ENCODE peak calls at places on chromosome 21, in nine cellular contexts. B is prostate gland, Z is heart left ventricle, Q is body of pancreas, K is right lobe of liver, C is heart right ventricle, A is endothelial cell of umbilical vein, O is fibroblast of lung, T is lower lobe of right lung. E is an unnamed sample.

GRCh38 chr21:26366781-26367180 is 196.2 kb upstream of the APP start:
- DNase-seq in K (no peak), Q (no peak), B (no peak), A (no peak), T (no peak), O (no peak), Z (no peak), C (no peak), E (no peak)

GRCh38 chr21:16978309-16978895 is 534.4 kb upstream of the CXADR start:
- DNase-seq in K (no peak), T (no peak), B (no peak), Z (no peak), C (no peak), A (no peak), Q (no peak), O (no peak), E (no peak)

GRCh38 chr21:31293986-31294385 is 50.1 kb downstream of the TIAM1 start:
- DNase-seq in T (no peak), A (peak; percentile 13), C (no peak), B (no peak), Q (no peak), O (peak; percentile 82), K (no peak), Z (no peak), E (no peak)

GRCh38 chr21:42242611-42243010 is 23.7 kb downstream of the ABCG1 start:
- DNase-seq in Q (no peak), O (no peak), K (no peak), A (no peak), Z (no peak), T (peak; percentile 21), B (no peak), C (no peak), E (no peak)

GRCh38 chr21:31284797-31285397 is 59.2 kb downstream of the TIAM1 start:
- DNase-seq in O (peak; percentile 38), B (no peak), Z (no peak), T (no peak), Q (no peak), C (no peak), K (no peak), A (no peak), E (no peak)

GRCh38 chr21:29849735-29850176 is 90.0 kb downstream of the GRIK1 start:
- DNase-seq in O (peak; percentile 74), C (peak; percentile 39), Q (peak; percentile 63), K (peak; percentile 55), Z (peak; percentile 30), T (no peak), B (peak; percentile 51), A (peak; percentile 60), E (peak; percentile 5)

GRCh38 chr21:16837319-16837718 is 675.5 kb upstream of the CXADR start:
- DNase-seq in O (peak; percentile 41), K (no peak), B (no peak), A (no peak), Z (no peak), T (no peak), C (no peak), Q (no peak), E (no peak)

GRCh38 chr21:33751533-33751932 is 109.2 kb downstream of the ITSN1 start:
- DNase-seq in Q (no peak), Z (no peak), C (no peak), A (no peak), B (no peak), T (no peak), O (no peak), K (no peak), E (no peak)

GRCh38 chr21:21688877-21689276 is 690.7 kb downstream of the NCAM2 start:
- DNase-seq in Q (no peak), C (peak; percentile 4), K (no peak), A (no peak), Z (no peak), B (no peak), T (no peak), O (peak; percentile 65), E (no peak)

GRCh38 chr21:42424848-42425602 is 21.3 kb downstream of the UBASH3A start:
- DNase-seq in Z (no peak), C (no peak), Q (no peak), O (no peak), T (peak; percentile 34), A (peak; percentile 44), B (no peak), K (no peak), E (peak; percentile 63)

GRCh38 chr21:41360072-41360821 is 1.6 kb upstream of the MX2 start:
- DNase-seq in O (peak; percentile 49), B (peak; percentile 69), A (no peak), K (peak; percentile 42), Z (no peak), C (no peak), T (no peak), Q (peak; percentile 72), E (no peak)

GRCh38 chr21:23401278-23401677 is 2206.0 kb downstream of the MRPL39 start:
- DNase-seq in A (peak; percentile 51), Q (no peak), K (no peak), B (no peak), Z (no peak), O (no peak), T (no peak), C (no peak), E (no peak)

GRCh38 chr21:35236090-35236489 is 187.0 kb upstream of the RUNX1 start:
- DNase-seq in A (no peak), K (no peak), T (no peak), C (no peak), Q (no peak), B (no peak), O (no peak), Z (no peak), E (no peak)

GRCh38 chr21:40830836-40831235 is 16.1 kb downstream of the DSCAM start:
- DNase-seq in C (no peak), Q (no peak), K (no peak), T (no peak), Z (no peak), B (no peak), O (no peak), A (no peak), E (no peak)

GRCh38 chr21:17793675-17794123 is 25.5 kb downstream of the C21orf91 start:
- DNase-seq in Z (no peak), A (peak; percentile 8), T (no peak), Q (no peak), B (no peak), C (no peak), O (peak; percentile 53), K (no peak), E (no peak)

GRCh38 chr21:29148535-29148934 is 18.1 kb downstream of the MAP3K7CL start:
- DNase-seq in O (peak; percentile 75), B (peak; percentile 47), A (no peak), C (peak; percentile 32), Z (peak; percentile 27), Q (no peak), K (no peak), T (no peak), E (no peak)

GRCh38 chr21:26124421-26124833 is 46.1 kb downstream of the APP start:
- DNase-seq in O (peak; percentile 61), K (no peak), C (no peak), B (no peak), Z (no peak), Q (no peak), T (no peak), A (peak; percentile 84), E (no peak)

GRCh38 chr21:34880401-34880800 is 168.7 kb downstream of the RUNX1 start:
- DNase-seq in Q (no peak), C (no peak), A (no peak), K (no peak), O (no peak), B (no peak), Z (no peak), T (no peak), E (no peak)

DNA sequence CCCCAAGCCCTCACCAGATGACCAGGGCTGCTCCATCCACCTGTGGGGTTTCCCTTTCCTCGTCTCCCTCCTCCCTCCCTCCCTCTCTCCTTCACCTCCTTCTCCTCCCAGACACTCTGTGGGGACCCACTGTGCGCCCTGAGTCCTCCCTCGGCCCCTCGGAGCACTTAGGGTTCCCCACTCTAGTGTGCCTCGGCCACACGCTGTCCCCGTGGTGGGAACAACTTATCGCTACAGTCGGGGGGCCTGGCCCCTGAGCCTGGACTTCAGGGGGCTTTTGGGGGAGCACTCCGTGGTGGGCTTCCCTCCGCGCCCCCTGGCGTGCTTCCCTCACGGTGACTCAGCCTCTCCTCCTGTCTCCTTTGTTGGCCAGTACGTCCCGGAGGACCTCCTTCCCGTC is 27.5 kb downstream of the CSTB start:
- DNase-seq in Z (no peak), C (no peak), B (no peak), O (no peak), A (no peak), K (no peak), T (no peak), Q (no peak), E (no peak)
- H3K9me3 ChIP-seq in Z (no peaks in the 10 kb centered on the region), C (no peaks in the 10 kb centered on the region), B (no peaks in the 10 kb centered on the region), O (no peaks in the 10 kb centered on the region), A (no peaks in the 10 kb centered on the region), K (no peaks in the 10 kb centered on the region), T (no peaks in the 10 kb centered on the region), Q (no peaks in the 10 kb centered on the region), E (no peaks in the 10 kb centered on the region)

DNA sequence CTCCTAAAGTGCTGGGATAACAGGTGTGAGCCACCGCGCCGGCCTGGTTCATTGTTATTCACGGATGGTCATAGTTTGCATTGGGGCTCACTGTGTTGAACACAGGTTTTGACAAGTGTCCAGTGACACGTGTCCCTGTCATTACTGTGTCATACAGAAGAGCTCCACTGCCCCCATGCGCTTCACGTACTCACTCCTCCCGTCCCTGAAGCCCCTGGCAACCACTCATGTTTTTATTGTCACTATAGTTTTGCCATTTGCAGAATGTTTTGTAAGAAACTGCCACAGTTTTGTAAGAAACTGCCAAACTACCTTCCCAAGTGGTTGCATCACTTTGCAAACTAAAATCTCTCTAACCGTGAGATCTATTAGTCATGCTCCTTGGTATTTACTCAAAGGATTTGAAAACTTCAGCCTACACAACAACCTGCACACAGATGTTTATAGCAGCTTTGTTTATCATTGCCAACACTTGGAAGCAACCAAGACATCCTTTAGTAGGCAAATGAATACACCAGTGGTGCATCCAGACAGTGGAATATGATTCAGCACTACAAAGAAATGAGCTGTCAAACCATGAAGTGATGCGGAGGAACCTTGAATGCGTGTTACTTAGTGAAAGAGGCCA is 163.2 kb upstream of the COL6A1 start:
- DNase-seq in O (peak; percentile 75), T (no peak), Z (no peak), Q (no peak), A (no peak), K (no peak), C (no peak), B (no peak), E (no peak)
- TF ChIP-seq CTCF in O (no peak), T (no peak), Z (no peak), Q (no peak), A (no peak), K (no peak), C (no peak), B (no peak), E (no peak)

DNA sequence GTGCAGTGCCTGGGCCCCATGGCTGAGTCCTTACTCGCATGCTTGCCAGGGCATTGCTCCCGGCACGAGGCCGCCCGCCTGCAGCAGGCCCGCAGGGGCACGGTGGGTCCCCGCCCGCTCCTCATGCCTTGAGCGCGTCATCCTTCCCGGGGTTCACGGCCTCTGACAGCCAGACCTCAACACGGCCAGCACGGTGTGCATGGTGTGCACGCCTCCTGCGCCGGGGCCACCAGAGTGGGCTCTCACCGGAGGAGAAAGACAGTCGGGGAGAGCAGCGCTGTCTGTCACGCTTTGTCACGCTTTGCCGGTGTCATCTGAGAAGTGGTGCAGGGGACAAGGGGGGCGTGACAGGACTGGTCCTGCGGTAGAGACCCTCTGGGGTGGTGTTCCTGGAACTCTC is 11.9 kb upstream of the COL18A1 start:
- DNase-seq in K (peak; percentile 44), C (no peak), Z (no peak), O (no peak), T (peak; percentile 33), B (no peak), Q (no peak), A (no peak), E (no peak)
- H3K27me3 ChIP-seq in K (no peaks in the 10 kb centered on the region), C (no peaks in the 10 kb centered on the region), Z (no peaks in the 10 kb centered on the region), O (peaks cover 4% of the 10 kb centered on the region), T (no peaks in the 10 kb centered on the region), B (no peaks in the 10 kb centered on the region), Q (no peaks in the 10 kb centered on the region), A (peaks cover 6% of the 10 kb centered on the region), E (no peaks in the 10 kb centered on the region)

GRCh38 chr21:32426066-32426465 is 13.6 kb downstream of the EVA1C start:
- DNase-seq in B (peak; percentile 24), C (no peak), T (no peak), Z (no peak), A (no peak), K (no peak), O (no peak), Q (no peak), E (no peak)
- H3K9me3 ChIP-seq in B (no peaks in the 10 kb centered on the region), C (no peaks in the 10 kb centered on the region), T (peaks cover 3% of the 10 kb centered on the region), Z (peaks cover 18% of the 10 kb centered on the region), A (no peaks in the 10 kb centered on the region), K (no peaks in the 10 kb centered on the region), O (no peaks in the 10 kb centered on the region), Q (no peaks in the 10 kb centered on the region), E (no peaks in the 10 kb centered on the region)